ENCODE peak calls at places on chromosomes 11 and 22, in nine cellular contexts. One of them, this sample, is unnamed.

GRCh38 chr22:36471341-36471821 is 10.1 kb downstream of the TXN2 start:
- DNase-seq in GM12865: no peak
- DNase-seq in fibroblast of the aortic adventitia: peak
- DNase-seq in mucosa of descending colon: no peak
- DNase-seq in A549: no peak
- DNase-seq in neural progenitor cell: no peak
- DNase-seq in stomach: no peak
- DNase-seq in lower lobe of right lung: no peak
- DNase-seq in suprapubic skin: no peak
- DNase-seq in this sample: no peak

GRCh38 chr11:32438883-32439487 is 3.6 kb upstream of the WT1 start:
- DNase-seq in fibroblast of the aortic adventitia: no peak
- DNase-seq in stomach: no peak
- DNase-seq in suprapubic skin: no peak
- DNase-seq in GM12865: no peak
- DNase-seq in A549: no peak
- DNase-seq in mucosa of descending colon: no peak
- DNase-seq in neural progenitor cell: peak
- DNase-seq in lower lobe of right lung: no peak
- DNase-seq in this sample: no peak

GRCh38 chr11:32960553-32961164 is 55.0 kb upstream of the DEPDC7 start:
- DNase-seq in stomach: no peak
- DNase-seq in fibroblast of the aortic adventitia: peak
- DNase-seq in suprapubic skin: no peak
- DNase-seq in A549: no peak
- DNase-seq in GM12865: peak
- DNase-seq in lower lobe of right lung: no peak
- DNase-seq in neural progenitor cell: peak
- DNase-seq in mucosa of descending colon: no peak
- DNase-seq in this sample: peak

GRCh38 chr11:134913391-134913790 is 501.3 kb upstream of the B3GAT1 start:
- DNase-seq in lower lobe of right lung: no peak
- DNase-seq in A549: no peak
- DNase-seq in fibroblast of the aortic adventitia: no peak
- DNase-seq in neural progenitor cell: no peak
- DNase-seq in mucosa of descending colon: no peak
- DNase-seq in suprapubic skin: no peak
- DNase-seq in stomach: no peak
- DNase-seq in GM12865: no peak
- DNase-seq in this sample: no peak

GRCh38 chr22:41539146-41540005 is 4.9 kb downstream of the POLR3H start:
- DNase-seq in A549: no peak
- DNase-seq in suprapubic skin: no peak
- DNase-seq in GM12865: no peak
- DNase-seq in stomach: no peak
- DNase-seq in lower lobe of right lung: no peak
- DNase-seq in mucosa of descending colon: no peak
- DNase-seq in neural progenitor cell: no peak
- DNase-seq in fibroblast of the aortic adventitia: peak
- DNase-seq in this sample: no peak

GRCh38 chr11:45984192-45984591 is 61.7 kb downstream of the LARGE2 start:
- DNase-seq in lower lobe of right lung: no peak
- DNase-seq in A549: no peak
- DNase-seq in mucosa of descending colon: no peak
- DNase-seq in fibroblast of the aortic adventitia: no peak
- DNase-seq in suprapubic skin: no peak
- DNase-seq in GM12865: no peak
- DNase-seq in neural progenitor cell: no peak
- DNase-seq in stomach: no peak
- DNase-seq in this sample: no peak

GRCh38 chr11:66268953-66269906 is 791 bp downstream of the RAB1B start:
- DNase-seq in mucosa of descending colon: peak
- DNase-seq in suprapubic skin: no peak
- DNase-seq in fibroblast of the aortic adventitia: peak
- DNase-seq in lower lobe of right lung: no peak
- DNase-seq in stomach: no peak
- DNase-seq in GM12865: peak
- DNase-seq in neural progenitor cell: peak
- DNase-seq in A549: peak
- DNase-seq in this sample: no peak

GRCh38 chr11:28490763-28491382 is 382.7 kb downstream of the METTL15 start:
- DNase-seq in fibroblast of the aortic adventitia: peak
- DNase-seq in mucosa of descending colon: no peak
- DNase-seq in neural progenitor cell: no peak
- DNase-seq in suprapubic skin: no peak
- DNase-seq in A549: no peak
- DNase-seq in GM12865: no peak
- DNase-seq in stomach: no peak
- DNase-seq in lower lobe of right lung: no peak
- DNase-seq in this sample: no peak

GRCh38 chr22:22773979-22774738 is 113.5 kb upstream of the IGLL5 start:
- DNase-seq in A549: no peak
- DNase-seq in suprapubic skin: no peak
- DNase-seq in neural progenitor cell: no peak
- DNase-seq in stomach: no peak
- DNase-seq in fibroblast of the aortic adventitia: no peak
- DNase-seq in GM12865: peak
- DNase-seq in lower lobe of right lung: no peak
- DNase-seq in mucosa of descending colon: no peak
- DNase-seq in this sample: no peak

DNA sequence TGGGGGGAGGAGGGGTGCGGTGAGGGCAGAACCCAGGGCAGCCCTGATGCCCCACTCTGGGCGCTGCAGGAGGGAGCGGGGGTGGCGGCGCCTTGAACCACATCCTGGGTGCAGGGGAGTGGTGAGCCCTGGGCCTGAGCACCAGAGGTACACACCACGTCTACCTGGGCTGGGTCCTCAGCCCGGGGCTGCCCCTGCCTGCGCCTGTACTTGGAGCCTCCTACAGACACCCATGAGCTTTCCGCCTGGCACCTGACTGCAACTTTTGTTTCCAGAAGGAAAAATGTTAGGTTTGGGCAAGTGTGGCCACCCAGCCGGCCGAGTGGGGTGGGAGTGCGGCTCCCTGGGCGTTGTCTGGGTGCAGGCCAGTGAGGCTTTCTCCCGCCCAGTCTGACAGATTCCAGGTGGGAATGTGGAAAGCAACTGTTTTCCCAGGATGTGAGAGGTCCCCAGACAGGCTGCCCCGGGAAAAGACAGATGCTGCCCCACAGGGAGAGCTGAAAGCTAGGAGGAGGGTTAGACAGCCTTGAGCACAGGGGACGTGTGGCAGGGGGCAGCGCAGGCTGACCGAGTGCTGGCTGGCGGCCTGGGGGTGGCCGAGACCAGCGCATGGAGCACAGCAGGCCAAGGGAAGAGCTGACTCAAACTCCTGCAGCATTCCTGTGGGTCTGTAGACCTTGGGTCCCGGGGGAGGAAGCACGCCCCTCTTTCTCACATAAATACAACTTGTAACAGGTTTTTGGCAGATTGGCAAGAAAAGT is 44.1 kb downstream of the GNB1L start:
- DNase-seq in neural progenitor cell: peak
- DNase-seq in GM12865: no peak
- DNase-seq in A549: no peak
- DNase-seq in stomach: no peak
- DNase-seq in mucosa of descending colon: no peak
- DNase-seq in fibroblast of the aortic adventitia: peak
- DNase-seq in suprapubic skin: peak
- DNase-seq in lower lobe of right lung: peak
- DNase-seq in this sample: no peak
- TF ChIP-seq CTCF in neural progenitor cell: no peak
- TF ChIP-seq CTCF in GM12865: no peak
- TF ChIP-seq CTCF in A549: no peak
- TF ChIP-seq CTCF in stomach: no peak
- TF ChIP-seq CTCF in mucosa of descending colon: no peak
- TF ChIP-seq CTCF in fibroblast of the aortic adventitia: no peak
- TF ChIP-seq CTCF in suprapubic skin: no peak
- TF ChIP-seq CTCF in lower lobe of right lung: no peak
- TF ChIP-seq CTCF in this sample: no peak

GRCh38 chr22:40323681-40324083 is 22.6 kb upstream of the ADSL start:
- DNase-seq in neural progenitor cell: no peak
- DNase-seq in GM12865: no peak
- DNase-seq in stomach: no peak
- DNase-seq in lower lobe of right lung: no peak
- DNase-seq in suprapubic skin: no peak
- DNase-seq in mucosa of descending colon: no peak
- DNase-seq in fibroblast of the aortic adventitia: no peak
- DNase-seq in A549: no peak
- DNase-seq in this sample: no peak

GRCh38 chr22:40325315-40325714 is 21.0 kb upstream of the ADSL start:
- DNase-seq in suprapubic skin: no peak
- DNase-seq in neural progenitor cell: no peak
- DNase-seq in A549: no peak
- DNase-seq in stomach: no peak
- DNase-seq in GM12865: peak
- DNase-seq in fibroblast of the aortic adventitia: no peak
- DNase-seq in lower lobe of right lung: no peak
- DNase-seq in mucosa of descending colon: no peak
- DNase-seq in this sample: no peak

GRCh38 chr22:40322818-40323447 is 23.4 kb upstream of the ADSL start:
- DNase-seq in fibroblast of the aortic adventitia: no peak
- DNase-seq in mucosa of descending colon: no peak
- DNase-seq in GM12865: no peak
- DNase-seq in A549: no peak
- DNase-seq in stomach: no peak
- DNase-seq in suprapubic skin: no peak
- DNase-seq in neural progenitor cell: no peak
- DNase-seq in lower lobe of right lung: no peak
- DNase-seq in this sample: no peak

GRCh38 chr22:40326905-40327735 is 19.2 kb upstream of the ADSL start:
- DNase-seq in mucosa of descending colon: no peak
- DNase-seq in neural progenitor cell: peak
- DNase-seq in fibroblast of the aortic adventitia: no peak
- DNase-seq in GM12865: no peak
- DNase-seq in stomach: no peak
- DNase-seq in suprapubic skin: no peak
- DNase-seq in lower lobe of right lung: no peak
- DNase-seq in A549: no peak
- DNase-seq in this sample: peak

GRCh38 chr22:40324468-40325305 is 21.6 kb upstream of the ADSL start:
- DNase-seq in A549: no peak
- DNase-seq in neural progenitor cell: no peak
- DNase-seq in stomach: peak
- DNase-seq in fibroblast of the aortic adventitia: no peak
- DNase-seq in suprapubic skin: no peak
- DNase-seq in GM12865: no peak
- DNase-seq in lower lobe of right lung: no peak
- DNase-seq in mucosa of descending colon: no peak
- DNase-seq in this sample: no peak
- H3K4me3 ChIP-seq in A549: no peak
- H3K4me3 ChIP-seq in neural progenitor cell: no peak
- H3K4me3 ChIP-seq in stomach: no peak
- H3K4me3 ChIP-seq in fibroblast of the aortic adventitia: no peak
- H3K4me3 ChIP-seq in suprapubic skin: no peak
- H3K4me3 ChIP-seq in GM12865: no peak
- H3K4me3 ChIP-seq in lower lobe of right lung: no peak
- H3K4me3 ChIP-seq in mucosa of descending colon: no peak
- H3K4me3 ChIP-seq in this sample: no peak

DNA sequence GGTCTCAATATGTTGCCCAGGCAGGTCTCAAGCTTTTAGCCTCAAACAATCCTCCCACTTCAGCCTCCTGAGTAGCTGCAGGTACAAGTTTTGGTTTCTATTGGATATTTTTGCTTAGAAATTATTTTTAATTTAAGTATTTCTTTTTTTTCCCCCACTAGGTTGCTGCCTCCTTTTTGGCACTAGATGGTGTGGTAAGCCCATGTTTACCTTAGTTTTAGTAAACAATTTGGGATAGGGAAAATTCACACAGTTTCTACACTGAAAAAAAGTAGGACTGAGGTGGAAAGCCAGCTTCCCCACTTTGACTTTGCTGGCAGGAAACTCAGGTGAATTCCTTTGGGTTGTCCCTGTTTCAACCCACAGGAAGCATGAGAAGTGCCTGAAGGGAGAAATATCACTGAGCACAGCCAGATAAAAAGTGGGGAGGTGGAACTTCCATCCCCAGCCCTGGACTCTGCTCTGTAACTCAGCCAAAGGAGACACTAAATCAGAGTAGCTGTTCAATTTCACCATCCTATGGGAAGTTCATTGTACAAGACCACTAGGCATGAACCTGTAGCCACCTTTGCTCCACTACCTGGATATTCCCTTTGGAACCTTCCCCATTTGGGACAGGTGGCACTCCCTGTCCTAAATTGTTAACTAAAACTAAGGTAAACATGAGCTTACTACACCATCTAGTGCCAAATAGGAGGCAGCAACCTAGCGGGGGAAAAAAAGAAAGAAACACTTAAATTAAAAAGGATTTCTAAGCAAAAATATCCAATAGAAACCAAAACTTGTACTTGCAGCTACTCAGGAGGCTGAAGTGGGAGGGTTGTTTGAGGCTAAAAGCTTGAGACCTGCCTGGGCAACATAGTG is 154.4 kb upstream of the FAT3 start:
- DNase-seq in stomach: no peak
- DNase-seq in fibroblast of the aortic adventitia: no peak
- DNase-seq in mucosa of descending colon: no peak
- DNase-seq in A549: no peak
- DNase-seq in GM12865: no peak
- DNase-seq in neural progenitor cell: no peak
- DNase-seq in suprapubic skin: no peak
- DNase-seq in lower lobe of right lung: no peak
- DNase-seq in this sample: no peak
- TF ChIP-seq CTCF in stomach: no peak
- TF ChIP-seq CTCF in fibroblast of the aortic adventitia: no peak
- TF ChIP-seq CTCF in mucosa of descending colon: no peak
- TF ChIP-seq CTCF in A549: no peak
- TF ChIP-seq CTCF in GM12865: no peak
- TF ChIP-seq CTCF in neural progenitor cell: peak
- TF ChIP-seq CTCF in suprapubic skin: no peak
- TF ChIP-seq CTCF in lower lobe of right lung: no peak
- TF ChIP-seq CTCF in this sample: peak

GRCh38 chr22:46008291-46008690 is 31.3 kb upstream of the WNT7B start:
- DNase-seq in suprapubic skin: no peak
- DNase-seq in fibroblast of the aortic adventitia: peak
- DNase-seq in lower lobe of right lung: no peak
- DNase-seq in mucosa of descending colon: no peak
- DNase-seq in stomach: no peak
- DNase-seq in neural progenitor cell: no peak
- DNase-seq in GM12865: no peak
- DNase-seq in A549: no peak
- DNase-seq in this sample: no peak

GRCh38 chr22:46007003-46007847 is 30.3 kb upstream of the WNT7B start:
- DNase-seq in stomach: peak
- DNase-seq in GM12865: no peak
- DNase-seq in suprapubic skin: no peak
- DNase-seq in mucosa of descending colon: peak
- DNase-seq in A549: peak
- DNase-seq in neural progenitor cell: no peak
- DNase-seq in fibroblast of the aortic adventitia: peak
- DNase-seq in lower lobe of right lung: peak
- DNase-seq in this sample: no peak

GRCh38 chr22:46007848-46008261 is 30.9 kb upstream of the WNT7B start:
- DNase-seq in lower lobe of right lung: peak
- DNase-seq in A549: no peak
- DNase-seq in stomach: peak
- DNase-seq in suprapubic skin: peak
- DNase-seq in fibroblast of the aortic adventitia: peak
- DNase-seq in GM12865: no peak
- DNase-seq in neural progenitor cell: no peak
- DNase-seq in mucosa of descending colon: no peak
- DNase-seq in this sample: no peak

GRCh38 chr22:46004105-46004866 is 27.3 kb upstream of the WNT7B start:
- DNase-seq in mucosa of descending colon: peak
- DNase-seq in A549: no peak
- DNase-seq in GM12865: no peak
- DNase-seq in fibroblast of the aortic adventitia: no peak
- DNase-seq in neural progenitor cell: no peak
- DNase-seq in stomach: no peak
- DNase-seq in suprapubic skin: no peak
- DNase-seq in lower lobe of right lung: peak
- DNase-seq in this sample: no peak

GRCh38 chr22:46006379-46007002 is 29.5 kb upstream of the WNT7B start:
- DNase-seq in suprapubic skin: peak
- DNase-seq in GM12865: peak
- DNase-seq in lower lobe of right lung: peak
- DNase-seq in stomach: peak
- DNase-seq in mucosa of descending colon: peak
- DNase-seq in A549: peak
- DNase-seq in neural progenitor cell: peak
- DNase-seq in fibroblast of the aortic adventitia: peak
- DNase-seq in this sample: no peak
- H3K4me3 ChIP-seq in suprapubic skin: peak
- H3K4me3 ChIP-seq in GM12865: no peak
- H3K4me3 ChIP-seq in lower lobe of right lung: peak
- H3K4me3 ChIP-seq in stomach: no peak
- H3K4me3 ChIP-seq in mucosa of descending colon: no peak
- H3K4me3 ChIP-seq in A549: peak
- H3K4me3 ChIP-seq in neural progenitor cell: no peak
- H3K4me3 ChIP-seq in fibroblast of the aortic adventitia: peak
- H3K4me3 ChIP-seq in this sample: peak